ENCODE peak calls at places on chromosomes 16 and 17, in five cellular contexts. One of them, this sample, is unnamed.
A peak's percentile ranks its signal among the peaks of the same experiment; 100 is the strongest.

GRCh38 chr17:63356275-63356905 is 89.7 kb downstream of the CYB561 start:
- DNase-seq in MM.1S: no peak
- DNase-seq in fibroblast of lung: peak; percentile 92
- DNase-seq in thoracic aorta: peak; percentile 9
- DNase-seq in left lung: no peak
- DNase-seq in this sample: no peak

GRCh38 chr16:54937673-54938350 is 7.1 kb downstream of the IRX5 start:
- DNase-seq in MM.1S: no peak
- DNase-seq in fibroblast of lung: no peak
- DNase-seq in thoracic aorta: no peak
- DNase-seq in left lung: no peak
- DNase-seq in this sample: no peak

GRCh38 chr16:2171601-2172178 is 16.1 kb downstream of the TRAF7 start:
- DNase-seq in MM.1S: no peak
- DNase-seq in fibroblast of lung: no peak
- DNase-seq in thoracic aorta: no peak
- DNase-seq in left lung: no peak
- DNase-seq in this sample: no peak

GRCh38 chr16:81493755-81494433 is 49.3 kb downstream of the CMIP start:
- DNase-seq in MM.1S: no peak
- DNase-seq in fibroblast of lung: peak; percentile 86
- DNase-seq in thoracic aorta: no peak
- DNase-seq in left lung: peak; percentile 88
- DNase-seq in this sample: no peak

GRCh38 chr16:63617990-63618763 is 1503.7 kb downstream of the CDH11 start:
- DNase-seq in MM.1S: no peak
- DNase-seq in fibroblast of lung: peak; percentile 2
- DNase-seq in thoracic aorta: no peak
- DNase-seq in left lung: peak; percentile 68
- DNase-seq in this sample: no peak

GRCh38 chr17:29066053-29066452 is 23.1 kb downstream of the PIPOX start:
- DNase-seq in MM.1S: no peak
- DNase-seq in fibroblast of lung: no peak
- DNase-seq in thoracic aorta: no peak
- DNase-seq in left lung: no peak
- DNase-seq in this sample: peak; percentile 21

GRCh38 chr16:71723537-71724319 is 773 bp downstream of the PHLPP2 start:
- DNase-seq in MM.1S: peak; percentile 93
- DNase-seq in fibroblast of lung: peak; percentile 54
- DNase-seq in thoracic aorta: peak; percentile 11
- DNase-seq in left lung: peak; percentile 95
- DNase-seq in this sample: peak; percentile 56

GRCh38 chr16:14364386-14365199 is 265.5 kb downstream of the PARN start:
- DNase-seq in MM.1S: no peak
- DNase-seq in fibroblast of lung: peak; percentile 96
- DNase-seq in thoracic aorta: no peak
- DNase-seq in left lung: no peak
- DNase-seq in this sample: peak; percentile 12

GRCh38 chr16:85812031-85812807 is 12.7 kb downstream of the COX4I1 start:
- DNase-seq in MM.1S: no peak
- DNase-seq in fibroblast of lung: no peak
- DNase-seq in thoracic aorta: no peak
- DNase-seq in left lung: no peak
- DNase-seq in this sample: no peak

GRCh38 chr17:17545984-17546383 is 45.5 kb downstream of the PEMT start:
- DNase-seq in MM.1S: no peak
- DNase-seq in fibroblast of lung: no peak
- DNase-seq in thoracic aorta: no peak
- DNase-seq in left lung: peak; percentile 59
- DNase-seq in this sample: no peak

GRCh38 chr17:5703736-5704135 is 119.4 kb upstream of the NLRP1 start:
- DNase-seq in MM.1S: no peak
- DNase-seq in fibroblast of lung: no peak
- DNase-seq in thoracic aorta: no peak
- DNase-seq in left lung: no peak
- DNase-seq in this sample: no peak

GRCh38 chr16:15618392-15618791 is 24.6 kb downstream of the MARF1 start:
- DNase-seq in MM.1S: no peak
- DNase-seq in fibroblast of lung: peak; percentile 90
- DNase-seq in thoracic aorta: no peak
- DNase-seq in left lung: no peak
- DNase-seq in this sample: no peak

GRCh38 chr17:7025240-7025639 is 2.4 kb downstream of the BCL6B start:
- DNase-seq in MM.1S: no peak
- DNase-seq in fibroblast of lung: no peak
- DNase-seq in thoracic aorta: no peak
- DNase-seq in left lung: no peak
- DNase-seq in this sample: no peak

GRCh38 chr16:27543801-27544200 is 5.9 kb downstream of the GTF3C1 start:
- DNase-seq in MM.1S: no peak
- DNase-seq in fibroblast of lung: peak; percentile 22
- DNase-seq in thoracic aorta: no peak
- DNase-seq in left lung: no peak
- DNase-seq in this sample: no peak

GRCh38 chr16:67708368-67708771 is 10.7 kb downstream of the GFOD2 start:
- DNase-seq in MM.1S: no peak
- DNase-seq in fibroblast of lung: peak; percentile 5
- DNase-seq in thoracic aorta: no peak
- DNase-seq in left lung: no peak
- DNase-seq in this sample: no peak

GRCh38 chr16:61149709-61150108 is 886.5 kb downstream of the CDH8 start:
- DNase-seq in MM.1S: no peak
- DNase-seq in fibroblast of lung: no peak
- DNase-seq in thoracic aorta: no peak
- DNase-seq in left lung: peak; percentile 27
- DNase-seq in this sample: no peak

GRCh38 chr16:72800524-72800923 is 247.4 kb downstream of the ZFHX3 start:
- DNase-seq in MM.1S: no peak
- DNase-seq in fibroblast of lung: peak; percentile 17
- DNase-seq in thoracic aorta: no peak
- DNase-seq in left lung: no peak
- DNase-seq in this sample: no peak

GRCh38 chr16:81553080-81553813 is 108.6 kb downstream of the CMIP start:
- DNase-seq in MM.1S: no peak
- DNase-seq in fibroblast of lung: peak; percentile 71
- DNase-seq in thoracic aorta: no peak
- DNase-seq in left lung: no peak
- DNase-seq in this sample: no peak

GRCh38 chr17:27408891-27409290 is 47.4 kb upstream of the KSR1 start:
- DNase-seq in MM.1S: no peak
- DNase-seq in fibroblast of lung: peak; percentile 36
- DNase-seq in thoracic aorta: no peak
- DNase-seq in left lung: no peak
- DNase-seq in this sample: no peak

GRCh38 chr17:63437287-63438091 is 8.6 kb downstream of the CYB561 start:
- DNase-seq in MM.1S: no peak
- DNase-seq in fibroblast of lung: no peak
- DNase-seq in thoracic aorta: no peak
- DNase-seq in left lung: peak; percentile 70
- DNase-seq in this sample: no peak

GRCh38 chr16:57775661-57776469 is 26.4 kb downstream of the KIFC3 start:
- DNase-seq in MM.1S: no peak
- DNase-seq in fibroblast of lung: no peak
- DNase-seq in thoracic aorta: no peak
- DNase-seq in left lung: peak; percentile 59
- DNase-seq in this sample: peak; percentile 71

GRCh38 chr17:58334661-58335060 is 6.1 kb upstream of the TSPOAP1 start:
- DNase-seq in MM.1S: no peak
- DNase-seq in fibroblast of lung: no peak
- DNase-seq in thoracic aorta: no peak
- DNase-seq in left lung: no peak
- DNase-seq in this sample: peak; percentile 25

GRCh38 chr17:82664701-82665182 is 16.5 kb upstream of the WDR45B start:
- DNase-seq in MM.1S: no peak
- DNase-seq in fibroblast of lung: no peak
- DNase-seq in thoracic aorta: no peak
- DNase-seq in left lung: peak; percentile 70
- DNase-seq in this sample: no peak

GRCh38 chr17:75557852-75558665 is 29.5 kb upstream of the MYO15B start:
- DNase-seq in MM.1S: no peak
- DNase-seq in fibroblast of lung: no peak
- DNase-seq in thoracic aorta: no peak
- DNase-seq in left lung: peak; percentile 67
- DNase-seq in this sample: no peak

GRCh38 chr17:19248923-19249574 is 11.9 kb downstream of the EPN2 start:
- DNase-seq in MM.1S: no peak
- DNase-seq in fibroblast of lung: peak; percentile 95
- DNase-seq in thoracic aorta: no peak
- DNase-seq in left lung: no peak
- DNase-seq in this sample: peak; percentile 56

GRCh38 chr17:74177018-74177450 is 26.4 kb upstream of the RPL38 start:
- DNase-seq in MM.1S: no peak
- DNase-seq in fibroblast of lung: peak; percentile 40
- DNase-seq in thoracic aorta: no peak
- DNase-seq in left lung: no peak
- DNase-seq in this sample: peak; percentile 47

GRCh38 chr16:67158637-67159600 is 790 bp downstream of the TRADD start:
- DNase-seq in MM.1S: peak; percentile 94
- DNase-seq in fibroblast of lung: peak; percentile 30
- DNase-seq in thoracic aorta: no peak
- DNase-seq in left lung: peak; percentile 85
- DNase-seq in this sample: no peak

GRCh38 chr16:57356547-57356946 is 2.0 kb upstream of the CCL22 start:
- DNase-seq in MM.1S: no peak
- DNase-seq in fibroblast of lung: no peak
- DNase-seq in thoracic aorta: no peak
- DNase-seq in left lung: no peak
- DNase-seq in this sample: no peak

GRCh38 chr16:49540836-49541235 is 167.2 kb downstream of the C16orf78 start:
- DNase-seq in MM.1S: no peak
- DNase-seq in fibroblast of lung: no peak
- DNase-seq in thoracic aorta: no peak
- DNase-seq in left lung: no peak
- DNase-seq in this sample: no peak

GRCh38 chr16:49545243-49545642 is 171.6 kb downstream of the C16orf78 start:
- DNase-seq in MM.1S: no peak
- DNase-seq in fibroblast of lung: no peak
- DNase-seq in thoracic aorta: no peak
- DNase-seq in left lung: no peak
- DNase-seq in this sample: no peak

GRCh38 chr16:49542391-49542891 is 168.8 kb downstream of the C16orf78 start:
- DNase-seq in MM.1S: no peak
- DNase-seq in fibroblast of lung: no peak
- DNase-seq in thoracic aorta: no peak
- DNase-seq in left lung: no peak
- DNase-seq in this sample: no peak

GRCh38 chr16:49544828-49545227 is 171.2 kb downstream of the C16orf78 start:
- DNase-seq in MM.1S: no peak
- DNase-seq in fibroblast of lung: no peak
- DNase-seq in thoracic aorta: no peak
- DNase-seq in left lung: no peak
- DNase-seq in this sample: no peak

GRCh38 chr16:49543315-49543946 is 169.8 kb downstream of the C16orf78 start:
- DNase-seq in MM.1S: no peak
- DNase-seq in fibroblast of lung: no peak
- DNase-seq in thoracic aorta: no peak
- DNase-seq in left lung: no peak
- DNase-seq in this sample: no peak
- H3K27ac ChIP-seq in MM.1S: no peak overlapping the region
- H3K27ac ChIP-seq in fibroblast of lung: no peak overlapping the region
- H3K27ac ChIP-seq in thoracic aorta: no peak overlapping the region
- H3K27ac ChIP-seq in left lung: no peak overlapping the region
- H3K27ac ChIP-seq in this sample: no peak overlapping the region

GRCh38 chr16:88781140-88782077 is 3.6 kb downstream of the PIEZO1 start:
- DNase-seq in MM.1S: peak; percentile 67
- DNase-seq in fibroblast of lung: no peak
- DNase-seq in thoracic aorta: no peak
- DNase-seq in left lung: peak; percentile 88
- DNase-seq in this sample: no peak
- H3K4me3 ChIP-seq in MM.1S: peak overlapping the region; percentile 77
- H3K4me3 ChIP-seq in fibroblast of lung: no peak overlapping the region
- H3K4me3 ChIP-seq in thoracic aorta: peak overlapping the region; percentile 4
- H3K4me3 ChIP-seq in left lung: no peak overlapping the region
- H3K4me3 ChIP-seq in this sample: no peak overlapping the region

GRCh38 chr17:46147167-46147749 is 46.0 kb downstream of the KANSL1 start:
- DNase-seq in MM.1S: no peak
- DNase-seq in fibroblast of lung: no peak
- DNase-seq in thoracic aorta: no peak
- DNase-seq in left lung: no peak
- DNase-seq in this sample: no peak
- H3K27ac ChIP-seq in MM.1S: no peak overlapping the region
- H3K27ac ChIP-seq in fibroblast of lung: no peak overlapping the region
- H3K27ac ChIP-seq in thoracic aorta: no peak overlapping the region
- H3K27ac ChIP-seq in left lung: no peak overlapping the region
- H3K27ac ChIP-seq in this sample: no peak overlapping the region

GRCh38 chr17:56779898-56780777 is 53.6 kb downstream of the C17orf67 start:
- DNase-seq in MM.1S: peak; percentile 89
- DNase-seq in fibroblast of lung: peak; percentile 57
- DNase-seq in thoracic aorta: peak; percentile 3
- DNase-seq in left lung: peak; percentile 99
- DNase-seq in this sample: peak; percentile 75
- H3K4me3 ChIP-seq in MM.1S: peak overlapping the region; percentile 68
- H3K4me3 ChIP-seq in fibroblast of lung: peak overlapping the region; percentile 41
- H3K4me3 ChIP-seq in thoracic aorta: peak overlapping the region; percentile 67
- H3K4me3 ChIP-seq in left lung: no peak overlapping the region
- H3K4me3 ChIP-seq in this sample: peak overlapping the region; percentile 58

GRCh38 chr17:4407851-4408250 is 25.9 kb upstream of the SPNS3 start:
- DNase-seq in MM.1S: no peak
- DNase-seq in fibroblast of lung: peak; percentile 10
- DNase-seq in thoracic aorta: no peak
- DNase-seq in left lung: no peak
- DNase-seq in this sample: peak; percentile 9

GRCh38 chr17:4405699-4406098 is 28.0 kb upstream of the SPNS3 start:
- DNase-seq in MM.1S: no peak
- DNase-seq in fibroblast of lung: no peak
- DNase-seq in thoracic aorta: no peak
- DNase-seq in left lung: no peak
- DNase-seq in this sample: no peak

GRCh38 chr17:4405038-4405669 is 28.6 kb upstream of the SPNS3 start:
- DNase-seq in MM.1S: no peak
- DNase-seq in fibroblast of lung: no peak
- DNase-seq in thoracic aorta: no peak
- DNase-seq in left lung: no peak
- DNase-seq in this sample: no peak

GRCh38 chr17:4406386-4406785 is 27.4 kb upstream of the SPNS3 start:
- DNase-seq in MM.1S: no peak
- DNase-seq in fibroblast of lung: no peak
- DNase-seq in thoracic aorta: no peak
- DNase-seq in left lung: no peak
- DNase-seq in this sample: no peak

DNA sequence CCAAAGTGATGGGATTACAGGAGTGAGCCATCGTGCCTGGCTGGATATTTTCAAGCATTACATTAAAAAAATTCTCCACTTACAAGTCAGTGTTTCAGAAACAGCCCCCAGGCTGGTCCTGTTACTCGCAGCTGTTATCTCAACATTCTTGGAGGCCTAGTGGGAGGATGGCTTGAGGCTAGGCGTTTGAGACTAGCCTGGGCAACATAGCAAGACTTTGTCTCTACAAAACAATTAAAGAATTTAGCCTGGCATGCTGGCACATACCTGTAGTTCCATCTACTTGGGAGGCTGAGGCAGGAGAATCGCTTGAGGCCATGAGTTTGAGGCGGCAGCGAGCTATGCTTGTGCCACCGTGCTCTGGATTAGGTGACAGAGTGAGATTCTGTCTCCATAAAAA is 26.5 kb upstream of the SPNS3 start:
- DNase-seq in MM.1S: no peak
- DNase-seq in fibroblast of lung: no peak
- DNase-seq in thoracic aorta: no peak
- DNase-seq in left lung: no peak
- DNase-seq in this sample: no peak
- H3K27ac ChIP-seq in MM.1S: no peak overlapping the region
- H3K27ac ChIP-seq in fibroblast of lung: no peak overlapping the region
- H3K27ac ChIP-seq in thoracic aorta: no peak overlapping the region
- H3K27ac ChIP-seq in left lung: no peak overlapping the region
- H3K27ac ChIP-seq in this sample: no peak overlapping the region